ENCODE peak calls at places on chromosome 6, in nine cellular contexts. H is stromal cell of bone marrow; C is CD8-positive, alpha-beta memory T cell; P is T1000; T is Calu3; J is RWPE1; D is MG63; V is head of caudate nucleus; R is progenitor cell of endocrine pancreas. F is an unnamed sample.

GRCh38 chr6:14638562-14638931 is 521.0 kb downstream of the CD83 start:
- DNase-seq in H (no peak), C (no peak), P (no peak), T (no peak), J (no peak), D (no peak), V (no peak), R (no peak), F (no peak)

GRCh38 chr6:5401845-5402738 is 140.8 kb downstream of the FARS2 start:
- DNase-seq in H (no peak), C (no peak), P (no peak), T (no peak), J (no peak), D (no peak), V (no peak), R (no peak), F (no peak)

GRCh38 chr6:135162678-135163439 is 18.2 kb upstream of the MYB start:
- DNase-seq in H (no peak), C (peak), P (no peak), T (peak), J (no peak), D (peak), V (no peak), R (peak), F (no peak)

GRCh38 chr6:169935861-169936260 is 184.4 kb downstream of the ERMARD start:
- DNase-seq in H (no peak), C (no peak), P (no peak), T (no peak), J (no peak), D (no peak), V (no peak), R (no peak), F (no peak)

GRCh38 chr6:121817141-121817540 is 381.7 kb downstream of the GJA1 start:
- DNase-seq in H (no peak), C (no peak), P (no peak), T (no peak), J (no peak), D (no peak), V (no peak), R (no peak), F (no peak)

GRCh38 chr6:35508027-35508426 is 4.7 kb downstream of the TULP1 start:
- DNase-seq in H (no peak), C (no peak), P (no peak), T (no peak), J (no peak), D (no peak), V (no peak), R (no peak), F (no peak)

GRCh38 chr6:165986647-165987482 is 180.8 kb downstream of the TBXT start:
- DNase-seq in H (no peak), C (no peak), P (no peak), T (peak), J (peak), D (peak), V (no peak), R (no peak), F (no peak)

GRCh38 chr6:63022631-63023030 is 188.6 kb upstream of the FKBP1C start:
- DNase-seq in H (no peak), C (no peak), P (no peak), T (no peak), J (no peak), D (no peak), V (no peak), R (no peak), F (no peak)

GRCh38 chr6:6834356-6835342 is 246.1 kb downstream of the LY86 start:
- DNase-seq in H (no peak), C (no peak), P (no peak), T (no peak), J (no peak), D (no peak), V (no peak), R (no peak), F (no peak)

GRCh38 chr6:151847064-151847463 is 39.6 kb downstream of the ESR1 start:
- DNase-seq in H (no peak), C (no peak), P (no peak), T (peak), J (peak), D (peak), V (no peak), R (peak), F (peak)

GRCh38 chr6:30282522-30282921 is 44.2 kb upstream of the TRIM39 start:
- DNase-seq in H (no peak), C (no peak), P (no peak), T (no peak), J (no peak), D (no peak), V (no peak), R (no peak), F (no peak)

GRCh38 chr6:24655229-24655628 is 9.2 kb upstream of the KIAA0319 start:
- DNase-seq in H (no peak), C (no peak), P (no peak), T (no peak), J (no peak), D (no peak), V (no peak), R (no peak), F (no peak)

GRCh38 chr6:41442800-41443501 is 103.2 kb upstream of the FOXP4 start:
- DNase-seq in H (no peak), C (no peak), P (no peak), T (peak), J (no peak), D (no peak), V (no peak), R (peak), F (no peak)

GRCh38 chr6:125363010-125363359 is 61.2 kb upstream of the HDDC2 start:
- DNase-seq in H (no peak), C (no peak), P (no peak), T (no peak), J (no peak), D (peak), V (no peak), R (no peak), F (peak)

GRCh38 chr6:85462673-85463072 is 12.8 kb downstream of the NT5E start:
- DNase-seq in H (no peak), C (no peak), P (no peak), T (no peak), J (no peak), D (no peak), V (no peak), R (no peak), F (no peak)

GRCh38 chr6:71400852-71401251 is 112.2 kb downstream of the OGFRL1 start:
- DNase-seq in H (no peak), C (no peak), P (no peak), T (no peak), J (no peak), D (no peak), V (no peak), R (no peak), F (no peak)

GRCh38 chr6:85641522-85641915 is 1.2 kb downstream of the SYNCRIP start:
- DNase-seq in H (no peak), C (no peak), P (no peak), T (no peak), J (no peak), D (no peak), V (no peak), R (no peak), F (no peak)

GRCh38 chr6:129094147-129094546 is 211.2 kb downstream of the LAMA2 start:
- DNase-seq in H (no peak), C (no peak), P (no peak), T (no peak), J (no peak), D (no peak), V (no peak), R (no peak), F (no peak)

GRCh38 chr6:133549252-133549925 is 308.2 kb downstream of the EYA4 start:
- DNase-seq in H (no peak), C (no peak), P (no peak), T (no peak), J (no peak), D (no peak), V (no peak), R (no peak), F (no peak)

GRCh38 chr6:28651161-28651560 is 125.5 kb downstream of the GPX5 start:
- DNase-seq in H (no peak), C (no peak), P (no peak), T (no peak), J (no peak), D (no peak), V (no peak), R (no peak), F (no peak)

GRCh38 chr6:6586167-6586566 is 2.4 kb upstream of the LY86 start:
- DNase-seq in H (no peak), C (no peak), P (no peak), T (no peak), J (no peak), D (no peak), V (no peak), R (no peak), F (no peak)

GRCh38 chr6:157667211-157668033 is 155.6 kb upstream of the SNX9 start:
- DNase-seq in H (peak), C (no peak), P (peak), T (peak), J (peak), D (peak), V (peak), R (peak), F (no peak)

GRCh38 chr6:136969433-136969832 is 47.3 kb downstream of the SLC35D3 start:
- DNase-seq in H (no peak), C (no peak), P (no peak), T (no peak), J (peak), D (no peak), V (no peak), R (no peak), F (no peak)

GRCh38 chr6:110811187-110811586 is 4.1 kb downstream of the CDK19 start:
- DNase-seq in H (no peak), C (no peak), P (no peak), T (no peak), J (no peak), D (no peak), V (no peak), R (no peak), F (no peak)

GRCh38 chr6:67639161-67639560 is 995.9 kb upstream of the ADGRB3 start:
- DNase-seq in H (peak), C (no peak), P (no peak), T (no peak), J (no peak), D (no peak), V (no peak), R (no peak), F (no peak)

GRCh38 chr6:117477988-117478852 is 4.3 kb upstream of the DCBLD1 start:
- DNase-seq in H (no peak), C (no peak), P (no peak), T (no peak), J (peak), D (no peak), V (no peak), R (no peak), F (no peak)

GRCh38 chr6:14798996-14799588 is 446.8 kb upstream of the JARID2 start:
- DNase-seq in H (no peak), C (no peak), P (no peak), T (no peak), J (no peak), D (no peak), V (no peak), R (no peak), F (no peak)

GRCh38 chr6:23692184-23692583 is 433.8 kb upstream of the NRSN1 start:
- DNase-seq in H (no peak), C (no peak), P (no peak), T (no peak), J (no peak), D (no peak), V (no peak), R (no peak), F (no peak)

GRCh38 chr6:32131439-32131948 is 1.4 kb upstream of the FKBPL start:
- DNase-seq in H (no peak), C (no peak), P (no peak), T (no peak), J (no peak), D (no peak), V (no peak), R (no peak), F (no peak)

GRCh38 chr6:10521104-10521808 is at the start of gene GCNT2:
- DNase-seq in H (no peak), C (no peak), P (peak), T (peak), J (peak), D (peak), V (no peak), R (no peak), F (peak)

GRCh38 chr6:167666571-167667203 is 160.0 kb upstream of the AFDN start:
- DNase-seq in H (no peak), C (no peak), P (no peak), T (no peak), J (no peak), D (no peak), V (no peak), R (no peak), F (no peak)

GRCh38 chr6:148427333-148427732 is 84.7 kb downstream of the SASH1 start:
- DNase-seq in H (no peak), C (no peak), P (no peak), T (no peak), J (no peak), D (no peak), V (no peak), R (no peak), F (no peak)

GRCh38 chr6:12637960-12638641 is 78.5 kb upstream of the PHACTR1 start:
- DNase-seq in H (peak), C (no peak), P (no peak), T (peak), J (peak), D (peak), V (peak), R (peak), F (no peak)

GRCh38 chr6:121479486-121480098 is 44.1 kb downstream of the GJA1 start:
- DNase-seq in H (no peak), C (no peak), P (no peak), T (no peak), J (no peak), D (no peak), V (no peak), R (no peak), F (no peak)

GRCh38 chr6:135985471-135985870 is 134.0 kb downstream of the PDE7B start:
- DNase-seq in H (no peak), C (no peak), P (no peak), T (no peak), J (no peak), D (no peak), V (no peak), R (no peak), F (no peak)

GRCh38 chr6:12679291-12679690 is 37.3 kb upstream of the PHACTR1 start:
- DNase-seq in H (no peak), C (no peak), P (no peak), T (no peak), J (no peak), D (no peak), V (no peak), R (no peak), F (no peak)

GRCh38 chr6:134741193-134741521 is 208.7 kb downstream of the ALDH8A1 start:
- DNase-seq in H (no peak), C (no peak), P (no peak), T (no peak), J (no peak), D (no peak), V (peak), R (no peak), F (no peak)

GRCh38 chr6:52517502-52518278 is 59.2 kb downstream of the TRAM2 start:
- DNase-seq in H (peak), C (no peak), P (peak), T (peak), J (peak), D (peak), V (peak), R (no peak), F (peak)